ENCODE peak calls at places on chromosome 13, in eight cellular contexts. V is stomach, T is suprapubic skin, M is GM12891, F is sigmoid colon, H is GM23338, K is GM12878, E is HL-60. N is an unnamed sample.

GRCh38 chr13:23380534-23380933 is 53.0 kb downstream of the SACS start:
- DNase-seq in K (no peak), T (no peak), H (no peak), V (no peak), E (no peak), F (no peak), M (no peak), N (no peak)

GRCh38 chr13:46679369-46680180 is 117.4 kb downstream of the ESD start:
- DNase-seq in V (no peak), T (no peak), H (no peak), K (peak), F (no peak), M (peak), E (no peak), N (no peak)

GRCh38 chr13:40200273-40200978 is 466.0 kb downstream of the FOXO1 start:
- DNase-seq in E (no peak), K (no peak), V (no peak), H (no peak), F (no peak), M (no peak), T (no peak), N (no peak)

GRCh38 chr13:97018029-97018819 is 23.9 kb upstream of the OXGR1 start:
- DNase-seq in V (no peak), K (no peak), M (no peak), T (no peak), H (peak), E (peak), F (no peak), N (no peak)

GRCh38 chr13:22927008-22927393 is 253.8 kb upstream of the SGCG start:
- DNase-seq in K (no peak), H (peak), M (peak), V (no peak), T (peak), F (no peak), E (no peak), N (no peak)

GRCh38 chr13:18992791-18993190 is 188.8 kb downstream of the TUBA3C start:
- DNase-seq in K (no peak), T (no peak), V (peak), H (no peak), F (no peak), E (no peak), M (no peak), N (no peak)

GRCh38 chr13:27194895-27195764 is 23.5 kb upstream of the USP12 start:
- DNase-seq in E (no peak), T (no peak), K (no peak), V (no peak), H (peak), F (no peak), M (no peak), N (no peak)

GRCh38 chr13:27406178-27406939 is 18.1 kb upstream of the GTF3A start:
- DNase-seq in V (no peak), E (no peak), M (no peak), F (no peak), T (no peak), K (no peak), H (peak), N (peak)

GRCh38 chr13:74250738-74251190 is 116.6 kb upstream of the KLF12 start:
- DNase-seq in V (no peak), M (no peak), F (no peak), K (no peak), T (no peak), E (no peak), H (no peak), N (no peak)

GRCh38 chr13:29465741-29466293 is 129.7 kb downstream of the SLC7A1 start:
- DNase-seq in E (no peak), T (no peak), H (no peak), M (no peak), F (peak), K (no peak), V (peak), N (peak)

GRCh38 chr13:109131698-109132257 is 502.4 kb downstream of the MYO16 start:
- DNase-seq in M (no peak), E (peak), H (peak), V (no peak), T (no peak), K (peak), F (no peak), N (no peak)

GRCh38 chr13:43268632-43269031 is 245.2 kb downstream of the DNAJC15 start:
- DNase-seq in E (no peak), H (no peak), K (no peak), V (no peak), T (no peak), F (no peak), M (no peak), N (no peak)

GRCh38 chr13:27619093-27619705 is 1.1 kb downstream of the LNX2 start:
- DNase-seq in E (no peak), T (no peak), K (no peak), M (no peak), F (no peak), V (no peak), H (no peak), N (no peak)

GRCh38 chr13:30408319-30409101 is 13.8 kb upstream of the UBE2L5 start:
- DNase-seq in T (peak), H (peak), V (peak), M (peak), E (peak), K (no peak), F (peak), N (peak)

GRCh38 chr13:109093988-109094387 is 464.6 kb downstream of the MYO16 start:
- DNase-seq in M (no peak), E (peak), V (no peak), T (no peak), H (no peak), F (no peak), K (no peak), N (no peak)

GRCh38 chr13:24128112-24128511 is 32.4 kb upstream of the SPATA13 start:
- DNase-seq in K (no peak), T (no peak), F (no peak), V (no peak), H (no peak), M (no peak), E (no peak), N (no peak)

GRCh38 chr13:81609335-81609734 is 1268.4 kb upstream of the SPRY2 start:
- DNase-seq in M (no peak), T (no peak), F (no peak), E (no peak), H (no peak), K (no peak), V (no peak), N (no peak)

GRCh38 chr13:52411629-52412028 is 5.7 kb upstream of the THSD1 start:
- DNase-seq in E (no peak), T (no peak), H (no peak), V (no peak), F (no peak), K (peak), M (no peak), N (no peak)

GRCh38 chr13:19185086-19185864 is 3.7 kb upstream of the TUBA3C start:
- DNase-seq in H (no peak), K (no peak), M (no peak), F (no peak), T (peak), E (no peak), V (no peak), N (peak)

GRCh38 chr13:110092869-110093268 is 214.1 kb downstream of the COL4A1 start:
- DNase-seq in M (no peak), F (no peak), K (no peak), V (no peak), E (no peak), H (no peak), T (no peak), N (no peak)

GRCh38 chr13:98768522-98768921 is 16.1 kb upstream of the SLC15A1 start:
- DNase-seq in T (no peak), F (no peak), E (peak), V (no peak), K (no peak), M (no peak), H (no peak), N (no peak)

GRCh38 chr13:36981156-36981743 is 17.9 kb downstream of the ALG5 start:
- DNase-seq in V (no peak), H (peak), E (no peak), T (no peak), F (no peak), K (no peak), M (no peak), N (no peak)

GRCh38 chr13:72255908-72256307 is 388.9 kb upstream of the DACH1 start:
- DNase-seq in K (no peak), E (no peak), T (no peak), F (no peak), H (peak), M (no peak), V (no peak), N (peak)

GRCh38 chr13:97012251-97013048 is 18.2 kb upstream of the OXGR1 start:
- DNase-seq in T (no peak), M (no peak), F (no peak), K (no peak), V (no peak), E (no peak), H (no peak), N (no peak)

GRCh38 chr13:93029536-93029935 is 197.1 kb upstream of the GPC6 start:
- DNase-seq in E (no peak), T (no peak), K (no peak), F (no peak), H (no peak), M (no peak), V (no peak), N (no peak)

GRCh38 chr13:38386421-38386820 is 36.8 kb downstream of the UFM1 start:
- DNase-seq in T (no peak), F (no peak), E (no peak), H (no peak), V (no peak), K (no peak), M (no peak), N (no peak)

GRCh38 chr13:68125087-68125480 is 894.9 kb upstream of the PCDH9 start:
- DNase-seq in F (no peak), M (no peak), E (no peak), T (no peak), V (no peak), H (no peak), K (no peak), N (no peak)

GRCh38 chr13:27465611-27466010 is 15.2 kb upstream of the MTIF3 start:
- DNase-seq in M (no peak), K (no peak), E (no peak), H (no peak), T (no peak), F (no peak), V (no peak), N (no peak)

GRCh38 chr13:69264362-69265334 is 843.0 kb upstream of the ATXN8OS start:
- DNase-seq in H (no peak), M (no peak), K (no peak), F (no peak), V (no peak), T (no peak), E (no peak), N (no peak)

DNA sequence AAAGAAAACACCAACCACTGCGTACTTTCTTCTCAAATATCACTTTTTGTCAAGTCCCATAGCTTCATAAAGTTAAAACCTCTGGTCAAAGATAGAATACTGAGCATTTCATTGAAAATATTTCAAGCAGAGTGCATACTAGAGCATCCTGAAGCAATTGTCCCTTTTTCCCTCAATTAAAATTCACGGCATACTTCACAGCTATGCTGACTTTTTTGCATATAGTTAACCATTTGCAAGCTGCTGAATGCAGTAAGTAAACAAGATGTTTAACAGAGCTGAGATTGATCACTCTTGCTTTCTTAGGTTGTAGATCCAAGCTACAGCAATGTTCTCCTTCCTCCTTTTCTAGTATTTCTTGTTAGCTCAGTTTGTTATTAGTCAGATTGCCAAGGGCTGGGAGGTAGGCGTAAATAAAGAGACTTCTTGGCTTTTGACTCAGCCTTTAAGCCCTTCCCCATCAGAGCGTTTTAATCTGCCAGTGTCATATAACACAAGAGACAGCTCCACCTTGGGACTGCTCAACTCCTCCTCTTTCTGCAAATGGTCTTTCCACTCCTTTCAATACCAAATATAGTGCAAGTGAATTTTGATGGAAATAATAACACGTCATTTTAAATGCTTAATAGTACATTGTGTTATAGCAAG is at the start of gene SLITRK6:
- DNase-seq in E (no peak), V (no peak), H (peak), K (no peak), T (no peak), F (no peak), M (no peak), N (peak)
- TF ChIP-seq POLR2AphosphoS5 in E (no peak), V (no peak), H (no peak), K (no peak), T (no peak), F (no peak), M (no peak), N (peak)

DNA sequence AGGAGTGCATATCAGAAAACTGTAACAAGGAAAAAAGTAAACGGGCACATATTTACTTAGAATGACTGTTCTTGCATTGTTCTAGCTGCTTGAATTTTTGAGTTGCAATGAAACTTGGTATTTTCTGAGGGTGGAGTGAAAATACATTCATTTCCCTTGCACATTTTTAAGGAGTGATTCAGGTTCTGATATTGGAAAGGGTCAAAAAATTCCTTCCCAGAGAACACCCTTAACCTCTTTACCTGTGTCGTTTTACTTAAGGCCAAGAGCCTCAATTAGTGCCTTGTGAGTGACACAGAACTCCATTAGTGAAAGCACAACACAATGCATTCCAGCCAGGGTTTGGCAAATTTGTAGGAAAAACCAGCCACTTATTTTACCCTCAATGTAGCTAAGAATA is 2.3 kb downstream of the ITGBL1 start:
- DNase-seq in K (no peak), T (no peak), M (no peak), H (no peak), V (no peak), F (no peak), E (no peak), N (no peak)
- TF ChIP-seq POLR2AphosphoS5 in K (no peak), T (no peak), M (no peak), H (no peak), V (no peak), F (no peak), E (no peak), N (no peak)

GRCh38 chr13:64054306-64054705 is 2638.7 kb upstream of the PCDH20 start:
- DNase-seq in M (no peak), K (no peak), E (no peak), T (no peak), H (no peak), F (no peak), V (no peak), N (no peak)

GRCh38 chr13:64057372-64058020 is 2641.8 kb upstream of the PCDH20 start:
- DNase-seq in T (no peak), K (no peak), M (no peak), H (no peak), F (no peak), E (no peak), V (no peak), N (no peak)

GRCh38 chr13:64051278-64051677 is 2635.6 kb upstream of the PCDH20 start:
- DNase-seq in K (no peak), E (no peak), V (no peak), H (no peak), M (no peak), T (no peak), F (no peak), N (no peak)

GRCh38 chr13:64052526-64052925 is 2636.9 kb upstream of the PCDH20 start:
- DNase-seq in K (no peak), E (no peak), V (no peak), F (no peak), H (no peak), T (no peak), M (no peak), N (no peak)
- TF ChIP-seq POLR2AphosphoS5 in K (no peak), E (no peak), V (no peak), F (no peak), H (no peak), T (no peak), M (no peak), N (no peak)

GRCh38 chr13:106536244-106537034 is 977 bp upstream of the EFNB2 start:
- DNase-seq in M (peak), T (peak), H (peak), K (peak), V (peak), F (peak), E (peak), N (peak)
- TF ChIP-seq POLR2AphosphoS5 in M (no peak), T (no peak), H (no peak), K (no peak), V (peak), F (peak), E (peak), N (peak)

GRCh38 chr13:41462427-41462826 is 5.1 kb downstream of the RGCC start:
- DNase-seq in K (no peak), T (no peak), E (no peak), F (no peak), M (no peak), H (no peak), V (no peak), N (no peak)

GRCh38 chr13:41463823-41464602 is 6.7 kb downstream of the RGCC start:
- DNase-seq in V (no peak), K (peak), E (no peak), H (no peak), M (no peak), F (no peak), T (no peak), N (no peak)

GRCh38 chr13:41465965-41466364 is 8.6 kb downstream of the RGCC start:
- DNase-seq in V (no peak), F (no peak), E (no peak), H (no peak), T (no peak), M (no peak), K (no peak), N (no peak)

GRCh38 chr13:41467546-41467945 is 10.2 kb downstream of the RGCC start:
- DNase-seq in H (peak), V (no peak), K (no peak), M (no peak), T (no peak), E (no peak), F (no peak), N (no peak)

DNA sequence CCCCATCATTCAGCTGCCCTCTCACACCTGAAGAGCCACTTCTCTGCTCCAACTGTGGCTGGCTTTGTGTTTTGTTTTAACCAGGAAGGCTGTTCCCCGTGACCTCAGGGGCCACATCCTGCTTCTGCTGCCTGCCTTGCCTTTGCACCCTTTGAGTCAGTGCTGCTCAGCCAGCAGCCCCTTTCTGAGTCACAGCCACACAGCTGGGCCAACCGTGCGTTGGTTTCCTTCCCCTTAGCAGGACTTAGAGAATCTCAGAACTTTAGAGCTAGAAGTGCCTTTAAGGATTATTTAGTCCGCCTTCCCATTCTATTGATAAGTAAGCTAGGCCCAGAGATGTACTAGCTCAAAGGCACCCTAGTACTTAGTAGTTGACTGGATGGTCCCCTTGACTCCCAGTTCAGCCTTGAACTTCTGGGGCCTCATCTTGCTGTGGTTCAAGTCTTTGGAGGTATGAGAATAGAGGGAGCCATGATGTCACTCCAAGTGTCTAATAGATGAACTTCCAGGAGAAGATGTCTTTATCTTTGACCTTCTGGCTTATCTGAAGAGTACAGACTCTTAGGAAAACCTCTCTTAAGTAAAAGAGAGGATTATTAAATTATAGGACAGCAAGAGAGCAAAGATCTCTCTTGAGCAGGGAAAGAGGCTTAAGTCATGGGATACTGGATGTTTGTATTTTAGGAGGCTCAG is 8.0 kb downstream of the RGCC start:
- DNase-seq in M (peak), H (no peak), T (no peak), F (no peak), K (peak), E (peak), V (peak), N (no peak)
- TF ChIP-seq POLR2AphosphoS5 in M (peak), H (no peak), T (no peak), F (no peak), K (peak), E (peak), V (peak), N (no peak)

DNA sequence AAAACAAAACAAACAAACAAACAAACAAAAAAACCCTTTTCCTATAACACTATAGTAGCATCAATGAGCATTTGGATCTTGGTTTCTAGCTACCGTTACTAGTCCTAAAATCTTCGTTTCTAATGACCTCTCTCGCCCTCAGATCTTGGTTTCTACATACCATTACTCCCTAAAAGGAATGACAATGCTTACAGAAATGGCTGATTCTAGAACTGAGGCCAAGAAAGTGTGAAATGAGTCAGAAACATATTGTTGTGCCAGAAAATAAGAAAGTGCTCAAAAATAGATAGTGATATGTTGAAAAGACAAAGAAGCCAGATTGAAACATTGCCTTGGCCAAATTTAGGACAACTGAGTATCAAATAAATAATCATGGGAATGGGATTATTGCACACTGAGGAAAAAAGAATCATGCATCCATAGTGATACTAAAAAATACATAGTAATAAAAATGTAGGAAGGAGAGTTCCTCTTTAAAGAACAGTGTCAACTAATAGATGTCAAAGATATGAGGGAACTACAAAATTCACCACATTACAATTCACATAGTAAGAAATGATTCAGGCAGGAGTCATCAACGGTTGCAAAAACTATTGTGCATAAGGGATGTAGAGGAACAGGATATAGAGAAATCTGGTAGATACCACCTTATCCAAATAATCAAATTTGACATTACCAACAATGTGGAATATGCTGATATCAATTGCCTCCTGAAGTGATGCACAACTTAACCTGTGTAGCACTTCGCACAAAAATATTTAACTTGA is 386.6 kb downstream of the DIAPH3 start:
- DNase-seq in K (peak), E (no peak), T (no peak), V (no peak), F (no peak), H (no peak), M (no peak), N (no peak)
- TF ChIP-seq POLR2AphosphoS5 in K (no peak), E (no peak), T (no peak), V (no peak), F (no peak), H (no peak), M (no peak), N (no peak)

GRCh38 chr13:113835461-113836274 is 28.2 kb downstream of the GAS6 start:
- DNase-seq in V (no peak), K (no peak), E (no peak), M (peak), H (no peak), T (no peak), F (no peak), N (no peak)

GRCh38 chr13:113836917-113837553 is 26.8 kb downstream of the GAS6 start:
- DNase-seq in V (peak), M (no peak), H (no peak), T (no peak), K (no peak), F (peak), E (no peak), N (peak)

GRCh38 chr13:113839536-113840204 is 24.2 kb downstream of the GAS6 start:
- DNase-seq in F (no peak), K (no peak), H (no peak), E (no peak), V (peak), M (no peak), T (no peak), N (no peak)

GRCh38 chr13:113838711-113839201 is 25.1 kb downstream of the GAS6 start:
- DNase-seq in H (no peak), E (no peak), M (no peak), K (no peak), V (no peak), F (no peak), T (no peak), N (no peak)

GRCh38 chr13:113837554-113838355 is 26.1 kb downstream of the GAS6 start:
- DNase-seq in E (no peak), F (peak), V (peak), H (no peak), K (no peak), T (peak), M (no peak), N (peak)
- TF ChIP-seq POLR2AphosphoS5 in E (no peak), F (peak), V (peak), H (no peak), K (no peak), T (peak), M (no peak), N (peak)